ENCODE peak calls at places on chromosomes 13 and 19, in four cellular contexts. X is cardiac muscle cell, O is HCT116, Z is body of pancreas. W is an unnamed sample.

GRCh38 chr13:79385694-79386093 is 20.4 kb downstream of the RBM26 start:
- DNase-seq in X (no peak), O (no peak), Z (no peak), W (no peak)

GRCh38 chr13:28237944-28238343 is 99.6 kb downstream of the PAN3 start:
- DNase-seq in X (no peak), O (no peak), Z (no peak), W (no peak)

GRCh38 chr13:46385946-46386345 is 1.1 kb downstream of the RUBCNL start:
- DNase-seq in X (no peak), O (no peak), Z (no peak), W (no peak)

GRCh38 chr19:43524922-43525835 is 1.8 kb downstream of the ETHE1 start:
- DNase-seq in X (peak), O (peak), Z (peak), W (no peak)

GRCh38 chr13:74066937-74067336 is 67.3 kb downstream of the KLF12 start:
- DNase-seq in X (peak), O (no peak), Z (no peak), W (no peak)

GRCh38 chr13:65508338-65508737 is 1721.8 kb downstream of the PCDH9 start:
- DNase-seq in X (no peak), O (no peak), Z (no peak), W (no peak)

GRCh38 chr19:35563207-35563829 is at the start of gene ATP4A:
- DNase-seq in X (no peak), O (no peak), Z (no peak), W (no peak)

GRCh38 chr13:101785858-101786257 is 333.4 kb downstream of the ITGBL1 start:
- DNase-seq in X (no peak), O (peak), Z (no peak), W (no peak)

GRCh38 chr13:79901336-79901735 is 420.4 kb downstream of the NDFIP2 start:
- DNase-seq in X (peak), O (no peak), Z (no peak), W (no peak)

GRCh38 chr13:87244256-87244870 is 426.8 kb upstream of the SLITRK5 start:
- DNase-seq in X (no peak), O (no peak), Z (no peak), W (no peak)

GRCh38 chr19:41957161-41957837 is 1.8 kb downstream of the RABAC1 start:
- DNase-seq in X (no peak), O (no peak), Z (no peak), W (no peak)

GRCh38 chr19:475360-475759 is 14.5 kb upstream of the SHC2 start:
- DNase-seq in X (no peak), O (no peak), Z (no peak), W (no peak)

GRCh38 chr19:484494-484893 is 11.8 kb upstream of the MADCAM1 start:
- DNase-seq in X (no peak), O (no peak), Z (no peak), W (no peak)

GRCh38 chr19:483332-484072 is 12.8 kb upstream of the MADCAM1 start:
- DNase-seq in X (no peak), O (no peak), Z (no peak), W (no peak)

GRCh38 chr19:478236-478888 is 17.5 kb upstream of the SHC2 start:
- DNase-seq in X (no peak), O (no peak), Z (no peak), W (no peak)

DNA sequence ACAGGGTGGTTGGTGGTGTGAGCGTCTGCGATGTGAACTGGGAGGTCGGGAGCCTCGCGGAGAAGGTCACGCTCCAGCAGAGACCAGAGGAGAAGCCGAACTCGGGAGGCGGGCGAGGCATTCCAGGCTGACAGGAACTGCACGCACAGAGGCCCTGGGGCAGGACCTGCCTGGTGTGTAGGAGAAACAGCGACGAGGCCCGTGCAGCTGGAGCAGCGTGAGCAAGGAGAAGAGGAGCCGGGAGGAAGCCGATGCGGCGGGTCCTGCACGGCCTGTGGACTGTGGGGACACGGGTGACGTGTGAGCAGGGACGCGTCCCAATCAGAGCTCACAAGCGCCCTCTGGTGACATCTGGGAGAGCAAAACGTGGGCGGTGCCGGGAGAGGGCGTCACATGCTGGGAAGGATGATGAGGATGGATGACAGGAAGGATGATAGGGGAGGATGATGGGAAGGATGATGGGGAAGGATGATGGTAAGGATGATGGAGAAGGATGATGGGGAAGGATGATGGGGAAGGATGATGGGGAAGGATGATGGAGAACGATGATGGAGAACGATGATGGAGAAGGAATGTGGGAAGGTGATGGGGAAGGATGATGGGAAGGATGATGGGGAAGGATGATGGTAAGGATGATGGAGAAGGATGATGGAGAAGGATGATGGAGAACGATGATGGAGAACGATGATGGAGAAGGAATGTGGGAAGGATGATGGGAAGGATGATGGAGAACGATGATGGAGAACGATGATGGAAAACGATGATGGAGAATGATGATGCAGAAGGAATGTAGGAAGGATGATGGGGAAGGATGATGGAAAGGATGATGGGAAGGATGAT is 16.1 kb upstream of the MADCAM1 start:
- DNase-seq in X (peak), O (no peak), Z (peak), W (no peak)
- TF ChIP-seq CTCF in X (peak), O (peak), Z (peak), W (peak)

GRCh38 chr13:92074658-92075057 is 676.2 kb downstream of the GPC5 start:
- DNase-seq in X (peak), O (no peak), Z (peak), W (no peak)
- TF ChIP-seq CTCF in X (peak), O (no peak), Z (no peak), W (no peak)

GRCh38 chr19:51706885-51707284 is 13.8 kb downstream of the SPACA6 start:
- DNase-seq in X (no peak), O (no peak), Z (no peak), W (no peak)

GRCh38 chr19:51709575-51709974 is 14.2 kb downstream of the HAS1 start:
- DNase-seq in X (no peak), O (no peak), Z (no peak), W (no peak)

GRCh38 chr19:51706296-51706695 is 13.2 kb downstream of the SPACA6 start:
- DNase-seq in X (no peak), O (no peak), Z (no peak), W (no peak)

GRCh38 chr19:51710163-51710562 is 13.6 kb downstream of the HAS1 start:
- DNase-seq in X (peak), O (no peak), Z (no peak), W (no peak)

GRCh38 chr19:51708811-51709210 is 15.0 kb downstream of the HAS1 start:
- DNase-seq in X (no peak), O (no peak), Z (no peak), W (no peak)
- TF ChIP-seq CTCF in X (no peak), O (no peak), Z (no peak), W (no peak)

GRCh38 chr19:482186-483041 is 13.9 kb upstream of the MADCAM1 start:
- DNase-seq in X (no peak), O (no peak), Z (no peak), W (no peak)
- TF ChIP-seq CTCF in X (no peak), O (no peak), Z (no peak), W (no peak)

DNA sequence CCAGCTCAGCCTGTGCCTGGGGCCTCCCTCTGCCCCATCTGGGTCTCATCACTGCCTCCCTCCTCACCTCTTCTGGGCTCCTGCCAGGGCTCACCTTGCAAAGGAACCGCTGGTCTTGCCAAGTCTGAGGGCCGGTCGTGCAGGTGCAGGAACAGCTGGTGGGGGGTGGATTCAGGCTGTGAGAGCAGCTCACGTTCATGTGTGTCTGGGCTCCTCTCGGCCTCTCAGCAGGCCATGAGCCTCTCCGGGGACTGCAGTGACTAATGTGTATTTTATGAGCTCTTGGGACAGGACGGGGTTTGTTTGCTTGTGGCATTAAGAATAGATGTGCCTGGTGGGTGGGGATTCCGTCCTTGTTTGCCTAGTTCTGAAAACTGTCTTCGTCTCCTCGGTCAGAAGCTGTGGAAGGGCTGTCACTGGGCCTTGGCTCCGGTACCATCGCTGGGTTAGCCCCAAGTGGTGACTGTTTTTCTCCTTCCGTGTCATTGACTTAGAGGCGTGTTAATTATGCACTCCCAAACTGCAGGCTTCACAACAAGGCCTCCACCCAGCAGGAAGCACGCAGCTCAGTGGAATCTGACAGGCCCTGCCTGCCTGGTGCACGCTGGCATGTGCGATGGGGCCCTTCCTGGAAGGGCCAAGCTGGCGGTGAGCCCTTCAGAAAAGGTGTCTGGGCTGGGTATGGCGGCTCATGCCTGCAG is 77.6 kb downstream of the KDM4B start:
- DNase-seq in X (no peak), O (no peak), Z (peak), W (no peak)
- TF ChIP-seq CTCF in X (no peak), O (no peak), Z (no peak), W (no peak)

GRCh38 chr13:23715762-23716235 is 145.6 kb downstream of the TNFRSF19 start:
- DNase-seq in X (no peak), O (peak), Z (no peak), W (no peak)
- TF ChIP-seq CTCF in X (peak), O (peak), Z (peak), W (peak)

DNA sequence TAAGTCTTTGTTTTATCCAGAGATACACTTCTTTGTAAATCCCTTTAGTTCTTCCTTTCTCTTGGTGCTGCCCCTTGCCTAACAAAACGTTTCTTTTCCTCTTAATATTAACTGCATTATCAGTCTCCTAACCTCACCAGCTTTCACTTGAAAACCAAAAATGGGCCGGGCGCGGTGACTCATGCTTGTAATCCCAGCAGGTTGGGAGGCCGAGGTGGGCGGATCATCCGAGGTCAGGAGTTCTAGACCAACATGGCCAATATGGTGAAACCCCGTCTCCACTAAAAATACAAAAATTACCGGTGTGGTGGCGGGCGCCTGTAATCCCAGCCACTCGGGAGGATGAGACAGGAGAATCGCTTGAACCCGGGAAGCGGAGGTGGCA is 329.8 kb upstream of the MIR17HG start:
- DNase-seq in X (peak), O (peak), Z (peak), W (no peak)
- TF ChIP-seq CTCF in X (no peak), O (no peak), Z (no peak), W (no peak)

GRCh38 chr19:30001794-30002193 is 59.8 kb downstream of the URI1 start:
- DNase-seq in X (peak), O (no peak), Z (no peak), W (no peak)
- TF ChIP-seq CTCF in X (peak), O (no peak), Z (no peak), W (no peak)

GRCh38 chr19:13604902-13605586 is 98.8 kb upstream of the CACNA1A start:
- DNase-seq in X (no peak), O (no peak), Z (no peak), W (no peak)
- TF ChIP-seq CTCF in X (no peak), O (no peak), Z (no peak), W (no peak)

W was measured in BJ.